ENCODE peak calls at places on chromosomes 2 and 18, in four cellular contexts. M, O, Y and E are unnamed samples.

GRCh38 chr2:67091681-67092080 is 305.5 kb upstream of the ETAA1 start:
- DNase-seq in M (no peak), O (no peak), Y (no peak), E (no peak)

GRCh38 chr2:119338826-119339561 is 27.6 kb downstream of the C2orf76 start:
- DNase-seq in M (no peak), O (no peak), Y (peak; percentile 32), E (no peak)

GRCh38 chr2:181970160-181970794 is 15.4 kb upstream of the PPP1R1C start:
- DNase-seq in M (no peak), O (no peak), Y (peak; percentile 57), E (no peak)

GRCh38 chr2:220445429-220446105 is 818.1 kb downstream of the SLC4A3 start:
- DNase-seq in M (no peak), O (no peak), Y (no peak), E (no peak)

GRCh38 chr2:68650645-68651044 is 7.3 kb downstream of the PROKR1 start:
- DNase-seq in M (no peak), O (no peak), Y (no peak), E (no peak)

GRCh38 chr18:8695932-8696510 is 9.3 kb upstream of the MTCL1 start:
- DNase-seq in M (peak; percentile 8), O (no peak), Y (no peak), E (no peak)

GRCh38 chr18:61972389-61973264 is 79.8 kb upstream of the RNF152 start:
- DNase-seq in M (no peak), O (no peak), Y (no peak), E (no peak)

GRCh38 chr2:71693286-71694270 is 240.2 kb downstream of the DYSF start:
- DNase-seq in M (no peak), O (no peak), Y (no peak), E (no peak)

GRCh38 chr18:9417081-9417841 is 58.1 kb upstream of the RALBP1 start:
- DNase-seq in M (peak; percentile 67), O (no peak), Y (no peak), E (no peak)

GRCh38 chr2:47888581-47889280 is 17.6 kb downstream of the FBXO11 start:
- DNase-seq in M (no peak), O (no peak), Y (no peak), E (no peak)

GRCh38 chr2:172109256-172109655 is 6.6 kb upstream of the DLX2 start:
- DNase-seq in M (peak; percentile 25), O (no peak), Y (no peak), E (no peak)

GRCh38 chr18:74013955-74014354 is 133.7 kb downstream of the FBXO15 start:
- DNase-seq in M (no peak), O (no peak), Y (no peak), E (no peak)

GRCh38 chr2:1721706-1722483 is 22.4 kb downstream of the PXDN start:
- DNase-seq in M (peak; percentile 69), O (no peak), Y (no peak), E (no peak)

GRCh38 chr2:120871016-120871635 is 135.5 kb downstream of the GLI2 start:
- DNase-seq in M (no peak), O (no peak), Y (no peak), E (no peak)

GRCh38 chr2:177891533-177891932 is 181.0 kb downstream of the PDE11A start:
- DNase-seq in M (no peak), O (no peak), Y (no peak), E (no peak)

GRCh38 chr18:69484699-69485396 is 84.2 kb downstream of the DOK6 start:
- DNase-seq in M (no peak), O (peak; percentile 5), Y (no peak), E (no peak)

GRCh38 chr2:103656558-103656957 is 894.7 kb downstream of the TMEM182 start:
- DNase-seq in M (no peak), O (no peak), Y (no peak), E (no peak)

GRCh38 chr2:25204190-25204838 is 35.9 kb upstream of the POMC start:
- DNase-seq in M (no peak), O (no peak), Y (no peak), E (no peak)

GRCh38 chr2:10188211-10188610 is 65.7 kb downstream of the RRM2 start:
- DNase-seq in M (no peak), O (peak; percentile 77), Y (no peak), E (no peak)

GRCh38 chr18:63199743-63200241 is 119.8 kb downstream of the BCL2 start:
- DNase-seq in M (no peak), O (no peak), Y (no peak), E (no peak)

GRCh38 chr2:212906620-212907019 is 244.8 kb downstream of the IKZF2 start:
- DNase-seq in M (no peak), O (no peak), Y (no peak), E (no peak)

GRCh38 chr2:212902421-212902820 is 249.0 kb downstream of the IKZF2 start:
- DNase-seq in M (no peak), O (no peak), Y (no peak), E (no peak)

GRCh38 chr2:212905640-212906201 is 245.7 kb downstream of the IKZF2 start:
- DNase-seq in M (no peak), O (peak; percentile 76), Y (no peak), E (no peak)

GRCh38 chr2:212903413-212903812 is 248.0 kb downstream of the IKZF2 start:
- DNase-seq in M (no peak), O (no peak), Y (no peak), E (no peak)

DNA sequence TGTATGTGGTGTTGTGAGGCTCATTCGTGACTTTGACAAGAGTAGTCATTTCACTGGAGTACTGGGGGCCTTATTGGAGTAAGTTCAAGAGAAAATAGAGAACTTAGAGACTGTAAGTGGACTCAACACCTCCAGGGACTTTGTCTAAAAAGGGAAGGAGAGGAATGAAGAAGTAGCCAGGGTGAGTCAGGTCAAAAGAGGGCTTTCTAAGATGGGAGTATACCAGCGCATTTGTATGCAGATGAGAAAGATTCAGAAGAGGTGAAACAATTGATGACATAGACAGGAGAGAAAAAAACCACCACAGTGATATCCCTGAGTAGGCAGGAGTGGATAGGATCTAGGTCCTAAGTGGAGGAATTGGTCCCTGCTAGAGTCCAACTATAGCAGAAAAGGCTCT is 246.8 kb downstream of the IKZF2 start:
- DNase-seq in M (no peak), O (no peak), Y (no peak), E (no peak)
- H3K27ac ChIP-seq in M (no peak overlapping the region), O (no peak overlapping the region), Y (no peak overlapping the region), E (no peak overlapping the region)

GRCh38 chr2:201964011-201964410 is 69.6 kb upstream of the FZD7 start:
- DNase-seq in M (no peak), O (no peak), Y (no peak), E (no peak)

GRCh38 chr2:201965550-201965949 is 68.1 kb upstream of the FZD7 start:
- DNase-seq in M (no peak), O (peak; percentile 37), Y (no peak), E (no peak)

GRCh38 chr2:201966691-201967388 is 66.8 kb upstream of the FZD7 start:
- DNase-seq in M (no peak), O (no peak), Y (no peak), E (no peak)

GRCh38 chr2:201962766-201963555 is 70.7 kb upstream of the FZD7 start:
- DNase-seq in M (no peak), O (no peak), Y (no peak), E (no peak)

GRCh38 chr2:201964631-201965206 is 68.9 kb upstream of the FZD7 start:
- DNase-seq in M (no peak), O (no peak), Y (no peak), E (no peak)
- H3K4me3 ChIP-seq in M (no peak overlapping the region), O (no peak overlapping the region), Y (no peak overlapping the region), E (no peak overlapping the region)

DNA sequence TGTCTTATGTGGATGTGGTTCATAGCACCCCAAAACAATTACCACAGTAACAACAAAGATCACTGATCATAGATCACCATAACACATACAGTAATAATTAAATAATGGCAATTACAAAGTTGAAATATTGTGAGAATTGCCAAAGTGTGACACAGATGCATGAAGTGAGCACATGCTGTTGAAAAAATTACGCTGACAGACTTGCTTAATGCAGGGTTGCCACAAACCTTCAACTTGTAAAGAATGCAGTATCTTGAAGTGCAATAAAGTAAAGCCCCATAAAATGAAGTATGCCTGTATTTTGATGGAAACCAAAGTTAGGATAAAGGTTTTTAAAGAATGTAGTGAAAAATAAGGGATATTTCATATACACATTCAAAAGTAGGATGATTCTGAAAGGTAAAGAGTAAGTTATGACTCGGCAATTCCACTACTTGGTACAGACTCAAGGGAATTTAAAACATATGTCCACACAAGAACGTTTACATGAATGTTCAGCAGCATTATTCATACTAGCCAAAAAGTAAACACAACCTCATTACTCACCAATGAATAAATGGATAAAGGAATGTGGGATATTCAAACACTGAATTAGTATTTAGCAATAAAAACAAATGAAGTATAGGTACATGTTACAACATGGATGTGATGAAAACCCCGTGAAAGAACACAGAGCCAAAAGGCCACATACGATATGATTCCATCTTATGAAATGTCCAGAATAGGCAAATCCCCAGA is 61.6 kb downstream of the SCN9A start:
- DNase-seq in M (no peak), O (peak; percentile 29), Y (no peak), E (no peak)
- H3K27ac ChIP-seq in M (peak overlapping the region; percentile 75), O (peak overlapping the region; percentile 14), Y (no peak overlapping the region), E (no peak overlapping the region)

DNA sequence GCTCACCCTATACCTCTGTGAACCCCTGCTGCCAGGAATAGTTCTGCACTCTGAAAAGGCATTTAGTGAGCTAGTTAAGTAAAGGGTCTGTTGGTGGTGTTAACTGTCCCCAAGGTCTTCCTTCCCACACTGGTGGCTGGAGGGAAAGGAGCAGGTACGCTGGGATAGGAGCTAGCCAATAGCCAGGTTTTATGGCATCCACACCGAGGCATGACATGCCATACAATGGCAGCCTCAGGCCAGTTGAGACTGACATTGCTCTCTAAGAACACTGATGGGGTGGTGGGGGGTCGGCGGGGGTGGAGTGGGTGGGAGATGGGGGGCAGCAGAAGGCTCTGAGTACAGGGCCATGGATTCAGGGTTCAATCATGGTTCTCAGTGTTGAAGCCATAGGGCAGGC is 135.9 kb downstream of the CTIF start:
- DNase-seq in M (no peak), O (no peak), Y (no peak), E (no peak)
- H3K4me3 ChIP-seq in M (no peak overlapping the region), O (no peak overlapping the region), Y (no peak overlapping the region), E (no peak overlapping the region)

GRCh38 chr2:233992481-233993217 is 57.9 kb upstream of the SPP2 start:
- DNase-seq in M (no peak), O (no peak), Y (no peak), E (no peak)

GRCh38 chr2:233994191-233994590 is 56.3 kb upstream of the SPP2 start:
- DNase-seq in M (no peak), O (no peak), Y (no peak), E (no peak)

GRCh38 chr2:233988581-233988980 is 61.9 kb upstream of the SPP2 start:
- DNase-seq in M (no peak), O (no peak), Y (no peak), E (no peak)

GRCh38 chr2:233989221-233989620 is 61.3 kb upstream of the SPP2 start:
- DNase-seq in M (no peak), O (no peak), Y (no peak), E (no peak)

DNA sequence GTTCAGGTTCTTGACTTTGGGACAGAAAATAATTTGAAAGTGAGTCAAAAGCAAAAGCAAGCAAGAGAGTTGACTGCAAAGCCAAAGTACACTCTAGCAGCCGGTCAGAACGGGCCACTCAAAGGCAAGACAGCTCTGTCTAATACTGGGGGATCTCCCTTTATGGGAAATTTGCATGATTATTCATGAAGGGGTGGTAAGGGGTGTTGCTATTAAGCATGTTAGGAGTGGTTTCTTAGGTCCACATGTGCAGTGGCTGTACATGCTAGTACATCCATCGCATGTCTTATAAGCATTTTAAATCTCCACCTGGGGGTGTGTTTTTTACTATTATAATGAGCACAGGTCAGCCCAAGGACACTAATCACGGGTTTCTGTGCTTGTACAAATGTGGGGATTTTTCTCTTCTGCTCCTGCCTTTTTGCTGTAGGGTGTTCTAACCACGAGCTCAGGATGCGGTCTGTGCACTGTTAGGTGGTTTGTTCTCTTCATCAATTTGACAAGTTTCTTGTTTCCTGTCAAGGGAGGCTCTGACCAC is 60.2 kb upstream of the SPP2 start:
- DNase-seq in M (no peak), O (no peak), Y (no peak), E (no peak)
- H3K27ac ChIP-seq in M (no peak overlapping the region), O (no peak overlapping the region), Y (no peak overlapping the region), E (no peak overlapping the region)